ENCODE peak calls at places on chromosome 13, in nine cellular contexts. T is SK-MEL-5; R is activated T-cell treated with anti-CD3 and anti-CD28 coated beads, Interleukin-2, amount 50 U/mL, for 1 hour; P is iPS-NIHi11; N is AG09309; M is left cardiac atrium; C is AG09319; D is stimulated activated CD4-positive, alpha-beta T cell treated with anti-CD3 and anti-CD28 coated beads, Interleukin-15, amount 100 ng/mL, for 1 hour; F is stimulated activated CD8-positive, alpha-beta memory T cell treated with anti-CD3 and anti-CD28 coated beads, Interleukin-15, amount 100 ng/mL, for 48 hours. E is an unnamed sample.

GRCh38 chr13:110164706-110165105 is 142.3 kb downstream of the COL4A1 start:
- DNase-seq in F (no peak), R (no peak), N (no peak), D (no peak), M (no peak), T (no peak), P (no peak), C (no peak), E (no peak)

GRCh38 chr13:112174476-112175110 is 107.6 kb downstream of the SOX1 start:
- DNase-seq in P (no peak), C (no peak), D (no peak), R (no peak), T (no peak), F (no peak), N (no peak), M (no peak), E (no peak)

GRCh38 chr13:66977156-66977555 is 253.0 kb downstream of the PCDH9 start:
- DNase-seq in F (no peak), M (no peak), T (no peak), R (no peak), D (no peak), N (no peak), P (no peak), C (no peak), E (no peak)

GRCh38 chr13:99442273-99442895 is 58.9 kb upstream of the TM9SF2 start:
- DNase-seq in R (no peak), N (no peak), P (peak), M (no peak), C (no peak), D (no peak), T (peak), F (no peak), E (peak)

GRCh38 chr13:42593719-42594012 is 19.7 kb downstream of the TNFSF11 start:
- DNase-seq in F (no peak), D (no peak), N (no peak), C (no peak), T (no peak), P (peak), M (no peak), R (no peak), E (no peak)

GRCh38 chr13:35879111-35879510 is 252.1 kb downstream of the DCLK1 start:
- DNase-seq in T (no peak), R (no peak), D (no peak), C (no peak), F (no peak), M (no peak), N (no peak), P (no peak), E (no peak)

GRCh38 chr13:28313579-28313978 is 175.2 kb downstream of the PAN3 start:
- DNase-seq in N (no peak), P (peak), C (no peak), D (no peak), M (no peak), T (peak), F (no peak), R (no peak), E (peak)

GRCh38 chr13:97856001-97856675 is 97.3 kb upstream of the IPO5 start:
- DNase-seq in N (no peak), M (peak), C (no peak), D (no peak), R (no peak), T (no peak), P (peak), F (no peak), E (no peak)

GRCh38 chr13:22143671-22144070 is 472.8 kb downstream of the FGF9 start:
- DNase-seq in F (no peak), T (no peak), P (no peak), D (no peak), N (no peak), R (no peak), C (no peak), M (no peak), E (no peak)

GRCh38 chr13:51928231-51928630 is 66.5 kb downstream of the CCDC70 start:
- DNase-seq in N (no peak), F (no peak), R (no peak), C (no peak), D (no peak), T (no peak), P (no peak), M (no peak), E (no peak)

E was measured in HCT116.